ENCODE peak calls at places on chromosomes 12 and 14, in four cellular contexts. G, K, I and V are unnamed samples.

GRCh38 chr14:55482936-55483605 is 42.7 kb upstream of the TBPL2 start:
- DNase-seq in K (no peak), G (no peak), I (no peak), V (no peak)

GRCh38 chr12:94875525-94875924 is 128.0 kb downstream of the NDUFA12 start:
- DNase-seq in K (peak; percentile 54), I (no peak), G (peak; percentile 48), V (peak; percentile 63)

GRCh38 chr14:24329736-24330135 is 5.1 kb downstream of the ADCY4 start:
- DNase-seq in K (no peak), I (peak; percentile 74), G (no peak), V (no peak)

GRCh38 chr12:71840226-71840847 is 778 bp downstream of the TBC1D15 start:
- DNase-seq in G (no peak), K (peak; percentile 83), I (no peak), V (no peak)

GRCh38 chr14:73787760-73788508 is 63.7 kb upstream of the PTGR2 start:
- DNase-seq in G (no peak), K (peak; percentile 68), I (no peak), V (peak; percentile 31)

GRCh38 chr12:52221912-52222457 is 11.1 kb upstream of the KRT7 start:
- DNase-seq in G (no peak), I (no peak), K (peak; percentile 43), V (no peak)

GRCh38 chr12:51819851-51820720 is 28.4 kb downstream of the FIGNL2 start:
- DNase-seq in G (peak; percentile 37), K (no peak), I (no peak), V (no peak)

GRCh38 chr12:49369723-49370145 is 2.5 kb downstream of the SPATS2 start:
- DNase-seq in I (no peak), K (peak; percentile 64), G (peak; percentile 14), V (peak; percentile 66)

GRCh38 chr14:97458302-97459137 is 661.3 kb downstream of the VRK1 start:
- DNase-seq in K (no peak), I (peak; percentile 64), G (no peak), V (peak; percentile 11)

GRCh38 chr12:112148031-112148513 is 22.7 kb downstream of the TRAFD1 start:
- DNase-seq in K (peak; percentile 92), G (no peak), I (no peak), V (no peak)

GRCh38 chr12:54521291-54522062 is 23.9 kb downstream of the NCKAP1L start:
- DNase-seq in K (no peak), I (no peak), G (no peak), V (no peak)

GRCh38 chr12:55708695-55709233 is 1.1 kb upstream of the ITGA7 start:
- DNase-seq in I (no peak), K (no peak), G (no peak), V (no peak)